ENCODE peak calls at places on chromosomes 7 and 10, in nine cellular contexts. T is CD8-positive, alpha-beta memory T cell; E is left ventricle myocardium inferior; P is tibial artery; R is endodermal cell; A is HCT116; D is naive thymus-derived CD4-positive, alpha-beta T cell; K is right cardiac atrium; B is SJSA1. Z is an unnamed sample.
A peak's percentile ranks its signal among the peaks of the same experiment; 100 is the strongest.

GRCh38 chr7:148620749-148621372 is 30.3 kb downstream of the C7orf33 start:
- DNase-seq in E (no peak), B (no peak), R (no peak), D (no peak), A (peak; percentile 3), T (no peak), P (no peak), K (no peak), Z (peak; percentile 10)

GRCh38 chr10:124152139-124152780 is 58.9 kb upstream of the CHST15 start:
- DNase-seq in P (peak; percentile 91), T (no peak), E (peak; percentile 38), R (peak; percentile 70), D (no peak), B (peak; percentile 82), K (peak; percentile 87), A (peak; percentile 87), Z (peak; percentile 93)

GRCh38 chr10:125162181-125162906 is 2.0 kb upstream of the CTBP2 start:
- DNase-seq in B (no peak), T (no peak), A (no peak), D (no peak), R (peak; percentile 88), P (no peak), E (no peak), K (peak; percentile 64), Z (no peak)

GRCh38 chr7:2680256-2680655 is 7.7 kb upstream of the AMZ1 start:
- DNase-seq in P (no peak), K (peak; percentile 56), B (no peak), A (no peak), E (no peak), D (no peak), T (no peak), R (peak; percentile 51), Z (no peak)

GRCh38 chr10:1957057-1957456 is 219.7 kb upstream of the ADARB2 start:
- DNase-seq in T (no peak), P (no peak), A (no peak), D (no peak), E (no peak), K (no peak), B (no peak), R (no peak), Z (no peak)

GRCh38 chr10:14750900-14751575 is 23.7 kb downstream of the FAM107B start:
- DNase-seq in T (no peak), E (peak; percentile 34), R (no peak), A (no peak), D (no peak), P (no peak), B (no peak), K (no peak), Z (no peak)

GRCh38 chr10:125149278-125150047 is 10.9 kb downstream of the CTBP2 start:
- DNase-seq in B (peak; percentile 33), P (peak; percentile 90), E (peak; percentile 55), A (peak; percentile 52), R (peak; percentile 67), K (peak; percentile 68), T (no peak), D (no peak), Z (peak; percentile 76)

GRCh38 chr10:90592903-90593302 is 264.9 kb downstream of the HTR7 start:
- DNase-seq in A (peak; percentile 68), T (no peak), R (peak; percentile 90), E (peak; percentile 19), B (peak; percentile 37), D (no peak), K (peak; percentile 72), P (peak; percentile 68), Z (peak; percentile 85)

DNA sequence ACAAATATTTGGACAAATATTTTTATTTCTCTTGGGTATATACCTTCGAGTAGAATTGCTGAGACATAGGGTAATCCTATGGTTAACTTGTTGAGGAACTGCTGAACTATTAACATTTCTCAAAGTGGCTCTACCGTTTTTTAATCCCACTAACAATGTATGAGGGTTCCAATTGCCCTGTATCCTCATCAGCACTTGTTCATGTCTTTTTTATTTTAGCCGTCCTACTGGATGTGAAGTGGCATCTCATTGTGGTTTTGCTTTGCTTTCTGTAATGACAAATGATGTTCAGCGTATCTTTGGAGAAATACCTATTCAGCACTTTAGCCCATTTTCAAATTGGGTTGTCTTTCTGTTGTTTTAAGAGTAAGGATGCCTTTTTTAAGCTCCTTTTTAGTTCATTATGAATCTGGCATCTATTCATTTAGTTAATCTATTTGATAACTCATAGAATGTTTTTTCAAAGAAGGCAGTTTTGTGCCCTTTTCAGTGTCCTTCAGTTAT is 40.0 kb downstream of the MCU start:
- DNase-seq in K (no peak), E (no peak), D (no peak), A (no peak), R (no peak), T (no peak), B (no peak), P (no peak), Z (no peak)
- H3K27ac ChIP-seq in K (no peak overlapping the region), E (no peak overlapping the region), D (no peak overlapping the region), A (no peak overlapping the region), R (no peak overlapping the region), T (no peak overlapping the region), B (no peak overlapping the region), P (no peak overlapping the region), Z (no peak overlapping the region)

DNA sequence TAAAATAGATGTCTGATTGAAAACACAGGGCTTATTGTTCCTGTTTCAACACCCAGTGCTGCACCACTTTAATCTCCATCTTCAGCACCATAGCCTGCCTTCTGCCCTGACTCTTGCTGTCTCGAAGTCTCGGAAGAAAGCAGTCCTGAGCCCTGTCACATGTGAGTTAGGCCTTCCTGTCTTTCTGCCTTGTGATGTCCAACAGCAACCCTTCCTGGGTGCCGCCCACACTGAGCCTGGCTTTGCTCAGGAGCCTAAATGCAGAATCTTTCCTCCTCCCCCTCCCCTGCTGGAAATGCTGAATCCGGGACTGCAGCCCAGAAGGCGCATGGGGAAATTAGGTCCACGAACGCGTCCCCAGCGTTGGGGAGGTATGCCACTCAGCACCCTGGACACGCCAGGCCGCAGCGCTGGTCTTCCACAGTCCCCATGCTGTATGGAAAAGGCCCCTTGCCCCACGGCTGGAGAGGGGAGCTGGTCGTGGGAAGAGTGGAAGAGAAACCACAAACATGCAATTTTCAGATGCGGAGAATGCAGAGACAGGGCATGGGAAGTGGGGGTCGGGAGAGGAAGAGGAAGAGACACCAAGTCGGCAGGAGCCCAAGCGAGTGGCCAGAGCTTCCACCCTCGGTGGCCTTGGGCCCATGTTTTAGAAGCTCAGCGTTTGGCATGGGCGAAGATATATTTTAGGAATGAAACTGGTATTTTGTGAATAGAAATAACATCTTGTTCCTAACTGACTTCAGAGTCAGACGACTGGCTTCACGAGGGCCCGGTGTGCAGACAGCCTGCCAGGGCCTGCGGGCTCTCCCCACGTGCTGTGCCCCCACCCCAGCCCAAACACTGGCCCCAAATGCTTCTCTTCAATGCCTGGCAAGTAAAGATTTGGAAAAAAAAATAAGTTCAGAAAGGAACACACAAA is 656.1 kb upstream of the FOXK1 start:
- DNase-seq in E (no peak), T (no peak), B (no peak), A (no peak), R (peak; percentile 38), P (peak; percentile 76), D (no peak), K (no peak), Z (no peak)
- H3K27ac ChIP-seq in E (no peak overlapping the region), T (no peak overlapping the region), B (no peak overlapping the region), A (no peak overlapping the region), R (no peak overlapping the region), P (peak overlapping the region; percentile 83), D (no peak overlapping the region), K (no peak overlapping the region), Z (no peak overlapping the region)

GRCh38 chr7:107995184-107996071 is 7.5 kb downstream of the LAMB1 start:
- DNase-seq in P (no peak), E (no peak), B (peak; percentile 96), R (peak; percentile 82), A (no peak), T (no peak), D (no peak), K (no peak), Z (peak; percentile 71)

GRCh38 chr7:107993879-107994278 is 9.1 kb downstream of the LAMB1 start:
- DNase-seq in D (no peak), T (no peak), K (no peak), B (no peak), P (no peak), A (no peak), E (no peak), R (no peak), Z (no peak)

GRCh38 chr7:107996072-107996824 is 6.7 kb downstream of the LAMB1 start:
- DNase-seq in E (no peak), B (no peak), T (no peak), R (no peak), A (no peak), P (no peak), D (no peak), K (no peak), Z (no peak)

GRCh38 chr7:107998150-107998549 is 4.8 kb downstream of the LAMB1 start:
- DNase-seq in D (no peak), R (no peak), A (no peak), T (no peak), B (no peak), P (no peak), E (no peak), K (no peak), Z (no peak)

GRCh38 chr7:107994366-107994765 is 8.6 kb downstream of the LAMB1 start:
- DNase-seq in P (no peak), K (no peak), E (no peak), D (no peak), A (no peak), B (no peak), R (no peak), T (no peak), Z (no peak)
- H3K27ac ChIP-seq in P (no peak overlapping the region), K (no peak overlapping the region), E (peak overlapping the region; percentile 87), D (no peak overlapping the region), A (no peak overlapping the region), B (peak overlapping the region; percentile 77), R (no peak overlapping the region), T (no peak overlapping the region), Z (no peak overlapping the region)

GRCh38 chr10:35214607-35215020 is 88.0 kb downstream of the CREM start:
- DNase-seq in A (no peak), E (no peak), R (no peak), B (no peak), P (no peak), K (no peak), D (no peak), T (no peak), Z (no peak)

GRCh38 chr10:35217458-35217857 is 90.8 kb downstream of the CREM start:
- DNase-seq in R (no peak), K (no peak), D (no peak), A (no peak), E (no peak), P (no peak), T (no peak), B (no peak), Z (no peak)

GRCh38 chr10:35218339-35218955 is 91.8 kb downstream of the CREM start:
- DNase-seq in E (peak; percentile 69), D (peak; percentile 71), P (peak; percentile 87), R (peak; percentile 92), A (peak; percentile 86), T (peak; percentile 86), B (peak; percentile 68), K (peak; percentile 85), Z (peak; percentile 51)

GRCh38 chr10:35215107-35215506 is 88.5 kb downstream of the CREM start:
- DNase-seq in B (no peak), T (no peak), R (no peak), E (no peak), P (no peak), K (no peak), A (no peak), D (no peak), Z (no peak)

DNA sequence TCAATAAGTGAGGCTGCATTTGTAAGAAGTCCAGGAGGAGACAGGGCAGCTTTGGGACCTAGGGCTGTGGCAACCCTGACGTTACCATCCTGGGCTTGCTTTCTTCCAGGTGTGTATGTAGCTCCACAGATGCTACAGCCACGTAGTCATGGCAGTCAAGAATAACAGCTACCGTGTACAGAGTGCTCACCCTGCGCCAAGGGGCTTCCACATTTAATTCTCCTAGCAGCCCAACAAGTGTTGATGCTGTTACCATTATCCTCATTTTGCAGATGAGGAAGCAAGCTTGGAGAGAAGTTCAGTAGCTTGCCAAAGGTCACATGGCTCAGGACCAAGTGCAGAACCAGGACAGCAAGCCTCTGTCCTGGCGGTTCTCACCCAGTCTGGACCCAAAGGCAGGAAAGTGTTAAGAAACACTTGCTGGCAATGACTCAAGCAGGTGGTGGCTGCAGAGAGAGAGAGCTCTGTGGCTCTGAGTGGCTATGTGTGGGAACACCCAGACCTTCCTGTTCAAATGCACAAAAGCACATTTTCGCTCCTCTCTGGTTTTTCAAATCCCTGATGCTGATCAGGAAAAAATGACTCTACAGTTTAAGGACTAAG is 89.8 kb downstream of the CREM start:
- DNase-seq in B (no peak), P (peak; percentile 74), K (no peak), D (peak; percentile 43), T (no peak), E (peak; percentile 25), A (no peak), R (no peak), Z (no peak)
- H3K27ac ChIP-seq in B (no peak overlapping the region), P (no peak overlapping the region), K (no peak overlapping the region), D (no peak overlapping the region), T (no peak overlapping the region), E (peak overlapping the region; percentile 77), A (no peak overlapping the region), R (no peak overlapping the region), Z (no peak overlapping the region)

Z was measured in RWPE1.